ENCODE peak calls at places on chromosomes 11 and 22, in four cellular contexts. One of them, this sample, is unnamed.
A peak's percentile ranks its signal among the peaks of the same experiment; 100 is the strongest.

GRCh38 chr22:39715778-39716495 is 145.4 kb downstream of the CACNA1I start:
- DNase-seq in mucosa of descending colon: peak; percentile 27
- DNase-seq in iPS DF 6.9: no peak
- DNase-seq in pancreas: no peak
- DNase-seq in this sample: peak; percentile 9

GRCh38 chr11:78346799-78347198 is 70.8 kb downstream of the GAB2 start:
- DNase-seq in pancreas: no peak
- DNase-seq in iPS DF 6.9: no peak
- DNase-seq in mucosa of descending colon: no peak
- DNase-seq in this sample: no peak

GRCh38 chr22:36155702-36156101 is 4.9 kb downstream of the APOL3 start:
- DNase-seq in iPS DF 6.9: no peak
- DNase-seq in mucosa of descending colon: no peak
- DNase-seq in pancreas: no peak
- DNase-seq in this sample: peak; percentile 44

GRCh38 chr22:43109511-43109910 is 1.0 kb upstream of the BIK start:
- DNase-seq in pancreas: no peak
- DNase-seq in iPS DF 6.9: no peak
- DNase-seq in mucosa of descending colon: no peak
- DNase-seq in this sample: no peak

GRCh38 chr22:37433786-37434185 is 6.5 kb upstream of the ELFN2 start:
- DNase-seq in pancreas: no peak
- DNase-seq in mucosa of descending colon: no peak
- DNase-seq in iPS DF 6.9: no peak
- DNase-seq in this sample: no peak

GRCh38 chr11:130865091-130865771 is 51.0 kb downstream of the SNX19 start:
- DNase-seq in iPS DF 6.9: no peak
- DNase-seq in mucosa of descending colon: no peak
- DNase-seq in pancreas: no peak
- DNase-seq in this sample: no peak

GRCh38 chr22:41445171-41446056 is 1.2 kb downstream of the TOB2 start:
- DNase-seq in pancreas: peak; percentile 49
- DNase-seq in mucosa of descending colon: peak; percentile 61
- DNase-seq in iPS DF 6.9: no peak
- DNase-seq in this sample: peak; percentile 69

GRCh38 chr11:93732237-93732892 is 8.9 kb downstream of the TAF1D start:
- DNase-seq in pancreas: no peak
- DNase-seq in iPS DF 6.9: no peak
- DNase-seq in mucosa of descending colon: no peak
- DNase-seq in this sample: no peak

GRCh38 chr22:20399866-20400605 is 6.1 kb downstream of the ZNF74 start:
- DNase-seq in iPS DF 6.9: no peak
- DNase-seq in pancreas: no peak
- DNase-seq in mucosa of descending colon: no peak
- DNase-seq in this sample: peak; percentile 33

GRCh38 chr11:120336641-120337132 is 474 bp downstream of the ARHGEF12 start:
- DNase-seq in iPS DF 6.9: no peak
- DNase-seq in mucosa of descending colon: peak; percentile 76
- DNase-seq in pancreas: peak; percentile 55
- DNase-seq in this sample: peak; percentile 64

GRCh38 chr11:86941077-86941870 is 13.9 kb downstream of the FZD4 start:
- DNase-seq in mucosa of descending colon: no peak
- DNase-seq in pancreas: no peak
- DNase-seq in iPS DF 6.9: no peak
- DNase-seq in this sample: no peak
- H3K4me3 ChIP-seq in mucosa of descending colon: no peak overlapping the region
- H3K4me3 ChIP-seq in pancreas: no peak overlapping the region
- H3K4me3 ChIP-seq in iPS DF 6.9: no peak overlapping the region
- H3K4me3 ChIP-seq in this sample: no peak overlapping the region

DNA sequence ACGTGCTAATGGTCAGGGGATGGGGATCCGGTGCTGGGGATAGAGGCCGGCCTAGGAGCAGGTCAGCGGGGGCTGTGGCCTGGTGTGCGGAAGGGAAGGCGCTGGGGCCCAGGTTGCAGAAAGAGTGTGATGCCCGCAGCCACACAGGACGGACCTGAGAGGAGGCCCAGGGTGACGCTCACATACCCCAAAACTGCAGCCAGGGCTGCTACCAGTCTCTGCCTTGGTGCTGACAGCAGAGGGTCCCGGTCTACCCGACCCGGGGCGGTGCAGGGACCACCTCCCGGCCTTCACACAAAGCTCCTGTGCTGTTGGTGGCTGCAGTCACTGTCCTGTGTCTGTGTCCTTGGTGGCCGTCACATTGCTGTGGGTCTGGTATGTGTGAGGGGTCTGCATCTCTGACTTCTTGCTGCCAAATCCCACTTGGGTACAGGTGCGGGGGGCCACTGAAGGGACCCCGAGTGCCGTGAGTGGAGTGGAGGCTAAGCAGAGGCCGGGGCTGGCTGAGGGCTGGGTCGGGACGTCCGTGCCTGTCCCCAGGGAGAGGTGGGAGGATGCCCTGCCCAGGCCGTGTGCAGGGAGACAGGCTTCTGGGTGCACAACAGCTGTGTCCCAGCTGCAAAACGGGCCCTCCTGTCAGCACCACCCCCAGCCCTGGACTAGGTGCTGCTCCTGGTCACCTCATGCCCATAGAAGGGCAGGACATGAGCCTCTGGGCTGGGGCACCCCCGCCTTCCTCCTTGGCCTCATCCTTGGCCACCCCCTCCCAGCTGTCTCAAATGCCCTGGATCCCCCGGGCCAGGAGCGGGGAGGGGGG is 1.5 kb downstream of the LSP1 start:
- DNase-seq in iPS DF 6.9: no peak
- DNase-seq in pancreas: no peak
- DNase-seq in mucosa of descending colon: peak; percentile 64
- DNase-seq in this sample: no peak
- H3K4me1 ChIP-seq in iPS DF 6.9: no peaks in the 10 kb centered on the region
- H3K4me1 ChIP-seq in pancreas: no peaks in the 10 kb centered on the region
- H3K4me1 ChIP-seq in mucosa of descending colon: no peaks in the 10 kb centered on the region
- H3K4me1 ChIP-seq in this sample: peaks cover 6% of the 10 kb centered on the region

GRCh38 chr11:47189100-47189834 is 3.0 kb upstream of the PACSIN3 start:
- DNase-seq in mucosa of descending colon: no peak
- DNase-seq in iPS DF 6.9: no peak
- DNase-seq in pancreas: no peak
- DNase-seq in this sample: no peak

GRCh38 chr11:47187723-47188122 is 1.5 kb upstream of the PACSIN3 start:
- DNase-seq in pancreas: no peak
- DNase-seq in mucosa of descending colon: no peak
- DNase-seq in iPS DF 6.9: no peak
- DNase-seq in this sample: no peak

GRCh38 chr11:47186937-47187681 is 875 bp upstream of the PACSIN3 start:
- DNase-seq in pancreas: peak; percentile 75
- DNase-seq in mucosa of descending colon: no peak
- DNase-seq in iPS DF 6.9: peak; percentile 48
- DNase-seq in this sample: peak; percentile 80

GRCh38 chr11:47186076-47186936 is at the start of gene PACSIN3:
- DNase-seq in mucosa of descending colon: no peak
- DNase-seq in iPS DF 6.9: no peak
- DNase-seq in pancreas: no peak
- DNase-seq in this sample: peak; percentile 51

GRCh38 chr11:47188262-47188661 is 2.0 kb upstream of the PACSIN3 start:
- DNase-seq in iPS DF 6.9: no peak
- DNase-seq in pancreas: no peak
- DNase-seq in mucosa of descending colon: no peak
- DNase-seq in this sample: no peak
- H3K4me3 ChIP-seq in iPS DF 6.9: no peak overlapping the region
- H3K4me3 ChIP-seq in pancreas: no peak overlapping the region
- H3K4me3 ChIP-seq in mucosa of descending colon: no peak overlapping the region
- H3K4me3 ChIP-seq in this sample: no peak overlapping the region

DNA sequence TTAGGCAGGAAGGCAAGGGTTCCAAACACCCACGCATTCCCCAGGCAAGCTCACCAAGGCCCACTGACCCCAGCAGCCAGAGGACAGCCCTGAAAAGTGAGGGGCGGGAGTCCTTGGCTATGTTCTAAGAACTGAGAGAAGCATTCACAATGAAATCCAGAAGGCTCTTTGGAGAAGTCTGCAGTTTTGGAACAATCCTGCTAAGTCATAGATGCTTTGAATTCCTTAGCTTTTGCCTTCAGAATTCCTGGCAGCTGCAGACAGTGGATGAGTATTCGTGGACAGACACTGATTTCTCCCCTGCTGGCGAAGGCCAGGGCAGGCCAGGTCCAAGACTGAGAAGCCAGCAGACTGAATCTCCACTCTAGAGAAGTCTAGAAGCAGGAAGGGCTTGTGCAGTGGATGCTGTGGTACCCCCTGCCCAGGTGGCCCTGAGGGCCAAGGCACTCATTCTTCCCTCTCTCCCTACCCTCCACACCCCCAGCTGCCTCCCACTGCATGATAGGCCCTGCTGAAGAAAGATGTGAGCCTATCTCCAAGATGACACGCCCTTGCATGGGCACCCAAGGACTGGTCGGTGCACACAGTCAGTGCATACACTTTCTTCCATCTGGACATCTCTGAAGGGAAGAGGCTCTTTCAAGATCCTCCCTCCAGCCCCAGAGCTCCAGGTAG is 133.2 kb upstream of the TEAD1 start:
- DNase-seq in pancreas: no peak
- DNase-seq in mucosa of descending colon: no peak
- DNase-seq in iPS DF 6.9: no peak
- DNase-seq in this sample: peak; percentile 32
- H3K4me1 ChIP-seq in pancreas: peaks cover 3% of the 10 kb centered on the region
- H3K4me1 ChIP-seq in mucosa of descending colon: no peaks in the 10 kb centered on the region
- H3K4me1 ChIP-seq in iPS DF 6.9: no peaks in the 10 kb centered on the region
- H3K4me1 ChIP-seq in this sample: peaks cover 7% of the 10 kb centered on the region